ENCODE peak calls at places on chromosomes 1 and 21, in six cellular contexts. F is cardiac muscle cell, H is body of pancreas, S is AG09309, I is esophagus squamous epithelium, D is GM06990. R is an unnamed sample.

GRCh38 chr1:116820362-116820761 is 66.1 kb downstream of the CD2 start:
- DNase-seq in F (peak), H (peak), S (peak), I (no peak), D (no peak), R (peak)

GRCh38 chr1:243974451-243975292 is 76.4 kb upstream of the ZBTB18 start:
- DNase-seq in F (peak), H (no peak), S (no peak), I (no peak), D (no peak), R (no peak)

GRCh38 chr1:29789910-29790247 is 553.6 kb downstream of the PTPRU start:
- DNase-seq in F (no peak), H (no peak), S (no peak), I (no peak), D (no peak), R (peak)

GRCh38 chr1:80542231-80542630 is 1258.5 kb upstream of the ADGRL2 start:
- DNase-seq in F (peak), H (no peak), S (no peak), I (no peak), D (no peak), R (no peak)

GRCh38 chr1:97797403-97798183 is 123.2 kb downstream of the DPYD start:
- DNase-seq in F (peak), H (no peak), S (no peak), I (no peak), D (no peak), R (no peak)

GRCh38 chr1:236619398-236619797 is 15.1 kb upstream of the HEATR1 start:
- DNase-seq in F (no peak), H (no peak), S (no peak), I (no peak), D (no peak), R (no peak)

GRCh38 chr1:114448370-114448769 is 62.6 kb downstream of the TRIM33 start:
- DNase-seq in F (no peak), H (no peak), S (no peak), I (no peak), D (no peak), R (no peak)

GRCh38 chr1:2240251-2241156 is 12.4 kb downstream of the SKI start:
- DNase-seq in F (peak), H (peak), S (no peak), I (no peak), D (no peak), R (no peak)

GRCh38 chr1:247407978-247408560 is 7.9 kb upstream of the NLRP3 start:
- DNase-seq in F (no peak), H (no peak), S (no peak), I (no peak), D (no peak), R (no peak)

GRCh38 chr1:11516961-11517635 is 38.1 kb downstream of the DISP3 start:
- DNase-seq in F (no peak), H (no peak), S (no peak), I (no peak), D (no peak), R (no peak)

GRCh38 chr1:2413495-2414296 is 1.3 kb upstream of the PEX10 start:
- DNase-seq in F (no peak), H (no peak), S (no peak), I (no peak), D (peak), R (no peak)

GRCh38 chr1:227725036-227725435 is 10.1 kb downstream of the JMJD4 start:
- DNase-seq in F (no peak), H (no peak), S (no peak), I (no peak), D (no peak), R (no peak)

GRCh38 chr21:42057861-42058437 is 13.2 kb upstream of the UMODL1 start:
- DNase-seq in F (no peak), H (no peak), S (no peak), I (no peak), D (no peak), R (no peak)

GRCh38 chr1:172163479-172164215 is 256.8 kb upstream of the C1orf105 start:
- DNase-seq in F (peak), H (no peak), S (no peak), I (no peak), D (no peak), R (no peak)

GRCh38 chr1:10960406-10960805 is 52.0 kb upstream of the TARDBP start:
- DNase-seq in F (no peak), H (no peak), S (no peak), I (no peak), D (no peak), R (no peak)

GRCh38 chr21:29938968-29939858 is 583 bp downstream of the GRIK1 start:
- DNase-seq in F (peak), H (peak), S (no peak), I (no peak), D (no peak), R (no peak)

GRCh38 chr1:227934476-227935313 is 13.0 kb downstream of the WNT9A start:
- DNase-seq in F (peak), H (no peak), S (peak), I (no peak), D (no peak), R (no peak)

GRCh38 chr1:107277022-107277421 is 136.2 kb downstream of the NTNG1 start:
- DNase-seq in F (peak), H (peak), S (peak), I (no peak), D (no peak), R (peak)

DNA sequence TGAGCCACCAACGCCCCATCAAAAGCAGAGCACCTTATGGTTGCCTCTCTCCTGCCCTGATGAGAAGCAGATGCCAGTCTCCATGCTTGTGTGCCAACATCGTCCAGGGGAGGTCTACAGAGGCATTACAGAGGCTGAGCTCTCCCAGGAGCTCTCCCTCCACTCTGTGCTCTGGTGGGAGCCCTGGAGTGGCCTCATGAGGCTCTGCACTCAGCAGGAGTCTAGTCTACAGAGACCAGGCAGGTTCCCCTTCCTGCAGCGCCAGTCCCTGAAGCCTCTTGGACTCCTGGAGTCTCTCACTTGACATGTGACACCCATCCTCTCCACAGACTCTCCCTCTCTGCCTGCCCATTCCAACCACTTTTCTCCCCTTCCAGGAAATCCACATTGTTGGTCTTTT is 3.4 kb downstream of the DCST1 start:
- DNase-seq in F (no peak), H (no peak), S (no peak), I (no peak), D (no peak), R (no peak)
- TF ChIP-seq CTCF in F (no peak), H (no peak), S (no peak), I (no peak), D (no peak), R (no peak)

DNA sequence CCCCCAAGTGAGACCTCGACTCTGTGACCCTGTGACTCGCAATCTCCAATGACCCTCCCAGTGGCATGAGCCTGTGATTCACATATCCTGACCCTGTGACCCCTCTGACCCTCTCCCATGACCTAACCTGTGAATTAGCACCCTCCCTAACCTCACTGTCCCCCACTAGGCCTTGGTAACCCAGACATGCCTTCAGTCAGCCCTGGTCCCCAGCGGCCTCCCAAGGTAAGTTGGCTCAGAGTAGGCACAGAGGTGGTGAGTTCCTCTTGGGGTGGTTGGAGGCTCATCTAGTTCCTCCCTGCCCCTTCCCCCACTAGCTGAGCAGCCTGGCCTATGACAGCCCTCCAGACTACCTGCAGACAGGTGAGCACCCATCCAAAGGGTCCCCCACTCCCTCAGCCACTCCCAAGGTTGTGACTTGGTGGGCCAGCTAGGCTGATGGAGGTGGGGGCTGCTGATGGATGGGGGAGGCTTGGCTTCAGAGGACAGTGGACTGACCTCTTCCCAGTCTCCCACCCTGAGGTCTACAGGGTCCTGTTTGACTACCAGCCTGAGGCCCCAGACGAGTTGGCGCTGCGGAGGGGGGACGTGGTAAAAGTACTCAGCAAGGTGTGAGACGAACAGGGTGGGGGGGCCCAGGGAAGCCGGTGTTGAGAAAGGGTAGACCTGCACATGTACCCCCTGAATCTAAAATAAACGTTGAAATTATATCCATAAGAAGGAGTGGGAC is 1.6 kb downstream of the SH3D21 start:
- DNase-seq in F (no peak), H (no peak), S (no peak), I (no peak), D (no peak), R (no peak)
- H3K4me3 ChIP-seq in F (peak), H (no peak), S (peak), I (peak), D (peak), R (peak)

DNA sequence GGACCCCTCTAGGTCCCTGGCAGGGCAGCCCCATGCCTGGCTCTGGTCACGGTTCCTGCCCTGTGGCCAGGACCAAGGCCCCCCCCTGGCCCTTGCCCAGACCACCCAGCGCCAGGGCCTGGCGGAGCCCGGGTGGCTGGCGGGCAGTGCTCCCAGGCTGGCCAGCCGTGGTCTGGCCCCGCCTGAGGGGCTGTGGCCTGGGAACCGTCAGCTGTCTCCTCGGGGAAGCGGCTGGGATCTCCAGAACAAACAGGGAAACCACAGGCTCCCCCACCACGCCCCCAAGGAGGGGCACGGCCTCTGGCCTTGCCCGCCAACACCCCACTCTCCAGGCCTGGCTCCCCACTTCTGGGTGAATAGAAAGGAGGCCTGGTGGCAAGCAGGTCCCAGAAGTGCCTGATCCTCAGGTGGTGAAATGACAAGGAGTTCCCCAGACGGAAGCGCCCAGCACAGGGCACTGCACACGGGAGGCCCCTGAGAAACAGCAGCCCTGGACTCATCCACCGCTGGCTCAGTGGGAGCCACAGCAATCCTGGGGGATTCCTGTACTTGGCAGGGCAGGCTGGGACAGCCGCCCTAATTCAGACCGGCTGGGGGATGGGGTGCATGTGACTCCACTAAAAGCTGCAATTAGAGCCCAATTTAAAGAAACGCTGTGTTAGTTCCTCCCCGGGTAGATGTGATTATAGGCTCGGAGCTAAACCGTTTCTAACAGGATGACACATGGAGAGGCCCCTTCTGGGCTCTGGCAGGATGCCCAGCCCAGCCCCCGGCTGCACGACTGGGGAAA is 78.8 kb downstream of the RAP1GAP start:
- DNase-seq in F (no peak), H (no peak), S (no peak), I (no peak), D (no peak), R (no peak)
- TF ChIP-seq CTCF in F (no peak), H (no peak), S (no peak), I (no peak), D (no peak), R (no peak)

DNA sequence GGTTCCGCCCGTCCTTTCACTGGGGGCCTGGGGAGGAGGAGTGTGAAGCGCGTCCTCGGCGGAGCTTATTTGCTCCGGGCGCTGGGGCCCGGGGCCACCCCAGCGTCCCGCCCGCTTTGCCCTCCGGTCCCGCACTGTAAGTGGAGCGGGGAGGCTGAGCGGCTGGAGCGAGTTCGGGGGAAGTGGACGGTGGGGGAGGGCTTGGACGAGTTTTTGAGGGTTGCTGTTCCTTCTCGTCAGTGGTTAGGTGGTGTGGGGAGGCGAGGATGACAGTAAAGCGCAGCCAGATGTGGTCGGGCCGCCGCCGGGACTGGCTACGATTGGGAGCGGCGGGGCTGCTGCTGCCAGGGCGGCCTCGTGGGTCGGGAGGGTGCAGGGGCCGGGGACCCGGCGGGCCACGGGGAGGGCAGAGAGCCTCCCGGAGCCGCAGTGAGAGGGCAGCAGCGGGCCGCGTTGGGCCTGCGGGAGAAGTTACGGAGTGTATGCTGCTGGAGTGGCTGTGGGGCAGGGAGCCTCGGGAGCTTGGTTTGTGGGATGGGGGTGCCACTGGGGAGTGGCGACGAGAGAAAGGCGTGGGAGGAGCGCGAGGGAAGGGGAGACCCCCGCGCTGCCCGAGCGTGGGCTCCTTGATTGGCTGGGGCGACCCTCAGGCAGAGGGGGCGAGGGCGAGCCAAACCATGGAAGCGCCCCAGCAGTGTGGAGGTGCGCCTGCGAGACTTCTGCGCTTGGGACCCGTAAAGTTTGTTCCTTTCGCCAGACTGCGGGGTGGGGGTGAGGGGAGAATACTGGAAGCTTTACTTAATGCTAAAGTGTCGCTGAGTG is 2.1 kb downstream of the ADGRL2 start:
- DNase-seq in F (peak), H (peak), S (no peak), I (no peak), D (peak), R (no peak)
- H3K4me3 ChIP-seq in F (peak), H (peak), S (peak), I (peak), D (no peak), R (peak)

GRCh38 chr1:165257969-165258459 is 98.5 kb downstream of the LMX1A start:
- DNase-seq in F (peak), H (peak), S (peak), I (no peak), D (peak), R (peak)
- TF ChIP-seq CTCF in F (peak), H (peak), S (peak), I (peak), D (peak), R (peak)

DNA sequence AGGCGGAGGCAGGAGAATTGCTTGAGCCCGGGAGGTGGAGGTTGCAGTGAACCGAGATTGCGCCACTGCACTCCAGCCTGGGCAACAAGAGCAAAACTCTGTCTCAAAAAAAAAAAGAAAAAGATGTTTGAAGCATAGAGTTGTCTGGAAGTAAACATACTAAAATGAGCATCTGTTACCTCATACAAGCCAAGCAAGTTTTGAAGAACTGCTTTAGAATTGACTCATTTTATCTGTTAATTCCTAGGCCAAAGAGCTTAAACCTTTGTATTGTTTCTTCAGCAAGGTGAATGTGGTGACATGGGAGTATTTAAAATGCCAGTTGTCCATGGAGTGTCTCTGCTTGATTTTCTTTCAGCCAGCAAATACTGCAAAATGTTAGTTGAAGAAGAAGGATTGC is 29.1 kb downstream of the ECHDC2 start:
- DNase-seq in F (no peak), H (no peak), S (no peak), I (no peak), D (no peak), R (no peak)
- H3K4me3 ChIP-seq in F (no peak), H (no peak), S (no peak), I (no peak), D (no peak), R (no peak)

DNA sequence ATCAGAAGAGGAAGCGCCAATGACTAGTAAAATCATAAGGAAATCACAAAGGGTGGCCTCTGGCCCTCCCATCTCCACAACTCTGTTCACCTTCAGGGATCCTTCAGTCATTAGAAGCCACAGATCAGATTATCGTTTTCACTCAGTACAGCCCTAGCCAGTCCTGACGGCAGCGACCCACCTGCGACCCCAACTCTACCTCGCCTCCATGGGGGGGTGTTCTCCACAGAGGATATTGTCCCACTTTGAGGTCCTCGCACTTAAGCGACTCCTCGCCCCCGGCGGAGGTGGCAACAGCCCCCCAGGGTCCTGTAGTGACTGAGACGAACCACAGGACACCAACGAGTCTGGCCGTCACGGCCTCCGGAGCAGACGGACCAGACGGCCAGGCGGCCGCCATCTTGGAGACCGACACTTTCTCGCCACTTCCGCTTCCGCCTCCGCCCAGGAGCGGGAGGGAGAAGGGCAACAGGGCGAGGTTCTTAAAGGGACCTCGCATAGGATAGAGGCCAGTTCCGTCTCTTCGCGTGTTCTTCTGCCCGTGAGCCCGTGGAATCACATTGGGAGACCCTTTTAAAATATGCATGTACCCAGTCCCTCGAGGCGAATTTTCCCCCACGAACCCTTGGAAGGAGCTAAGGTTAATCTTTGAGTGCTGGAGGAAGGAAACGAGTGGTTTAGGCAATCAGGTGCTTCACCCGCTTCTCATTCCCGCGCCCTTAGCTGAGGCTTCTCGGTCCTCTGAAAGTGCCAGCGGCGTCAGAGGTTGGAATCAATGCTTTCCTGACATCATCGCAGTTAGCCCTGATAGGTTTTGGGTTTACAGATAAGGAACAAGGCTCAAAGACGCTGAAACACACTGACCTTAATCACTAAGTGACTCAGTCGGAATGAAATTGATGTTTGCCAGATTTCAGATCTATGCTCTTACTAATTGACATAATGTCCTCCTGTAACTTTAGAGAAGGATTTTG is at the start of gene TM2D1:
- DNase-seq in F (peak), H (peak), S (peak), I (peak), D (peak), R (no peak)
- TF ChIP-seq CTCF in F (no peak), H (no peak), S (no peak), I (no peak), D (no peak), R (no peak)

DNA sequence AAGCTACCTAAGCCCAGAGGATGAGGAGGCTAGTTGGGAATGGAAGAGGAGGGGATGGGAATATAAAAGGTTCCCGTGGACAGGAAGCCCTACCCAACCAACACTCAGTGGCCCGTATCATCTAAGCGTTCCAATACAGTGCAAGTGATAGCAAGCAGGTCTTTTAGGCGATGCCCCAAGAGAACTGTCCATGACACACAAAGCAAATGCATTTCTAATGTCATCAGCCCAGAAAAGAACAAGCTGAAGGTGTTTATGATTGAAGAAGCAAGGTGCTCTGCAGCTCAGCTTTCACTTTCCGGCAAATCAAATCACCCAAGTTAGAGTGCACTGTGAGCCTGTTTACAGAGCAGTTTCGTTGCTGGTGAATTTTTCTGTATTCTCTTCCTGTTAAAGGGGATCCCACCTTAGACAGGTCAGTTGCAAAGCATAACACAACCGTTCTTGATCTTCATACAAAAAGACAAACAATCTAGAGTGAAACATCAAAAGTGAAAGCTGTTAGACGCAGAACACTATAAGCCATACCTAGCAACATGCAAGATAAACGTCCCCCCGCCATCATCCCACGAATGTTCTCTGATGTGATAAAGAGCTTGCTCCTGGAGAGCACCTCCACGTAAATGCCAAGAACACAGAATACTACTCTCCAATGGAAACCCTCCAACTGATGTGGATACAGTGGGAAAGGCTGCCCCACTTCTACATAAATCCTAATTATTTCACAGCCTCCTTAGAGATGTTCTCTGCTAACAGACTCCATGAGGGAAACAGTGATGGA is 54.0 kb downstream of the PGBD5 start:
- DNase-seq in F (no peak), H (no peak), S (no peak), I (no peak), D (no peak), R (no peak)
- H3K4me3 ChIP-seq in F (no peak), H (no peak), S (no peak), I (no peak), D (no peak), R (no peak)